ENCODE peak calls at places on chromosomes 7 and 10, in four cellular contexts. M, G, Z and R are unnamed samples.
A peak's percentile ranks its signal among the peaks of the same experiment; 100 is the strongest.

GRCh38 chr10:124998624-124999291 is 56.8 kb downstream of the ZRANB1 start:
- DNase-seq in M (no peak), G (no peak), Z (peak; percentile 27), R (no peak)

GRCh38 chr10:46526682-46527038 is 29.8 kb downstream of the GPRIN2 start:
- DNase-seq in M (no peak), G (no peak), Z (no peak), R (no peak)

GRCh38 chr10:43816351-43817321 is 168.0 kb upstream of the ZNF32 start:
- DNase-seq in M (no peak), G (peak; percentile 72), Z (no peak), R (no peak)

GRCh38 chr7:44978511-44979366 is at the start of gene MYO1G:
- DNase-seq in M (peak; percentile 44), G (no peak), Z (no peak), R (no peak)

GRCh38 chr7:96344236-96344635 is 22.3 kb upstream of the SLC25A13 start:
- DNase-seq in M (no peak), G (no peak), Z (no peak), R (no peak)

GRCh38 chr10:89389254-89389653 is 3.2 kb upstream of the IFIT1 start:
- DNase-seq in M (no peak), G (peak; percentile 48), Z (no peak), R (peak; percentile 76)

GRCh38 chr10:78688945-78689935 is 379.5 kb upstream of the ZMIZ1 start:
- DNase-seq in M (no peak), G (no peak), Z (no peak), R (peak; percentile 8)

GRCh38 chr10:33913194-33913593 is 578.7 kb upstream of the NRP1 start:
- DNase-seq in M (no peak), G (peak; percentile 16), Z (no peak), R (no peak)

GRCh38 chr10:96295475-96295874 is 8.8 kb upstream of the DNTT start:
- DNase-seq in M (no peak), G (no peak), Z (no peak), R (no peak)

GRCh38 chr7:150848111-150848510 is 4.2 kb upstream of the AOC1 start:
- DNase-seq in M (peak; percentile 28), G (no peak), Z (peak; percentile 18), R (no peak)

GRCh38 chr10:25849268-25849667 is 84.8 kb upstream of the MYO3A start:
- DNase-seq in M (no peak), G (no peak), Z (no peak), R (no peak)

GRCh38 chr7:2529161-2530075 is 9.8 kb downstream of the LFNG start:
- DNase-seq in M (no peak), G (peak; percentile 52), Z (no peak), R (no peak)

GRCh38 chr7:19480383-19480782 is 228.5 kb downstream of the POLR1F start:
- DNase-seq in M (no peak), G (no peak), Z (no peak), R (no peak)

GRCh38 chr7:66265566-66265965 is 60.4 kb downstream of the TPST1 start:
- DNase-seq in M (no peak), G (peak; percentile 45), Z (no peak), R (peak; percentile 50)

GRCh38 chr7:99314504-99314903 is 11.2 kb upstream of the ARPC1A start:
- DNase-seq in M (no peak), G (no peak), Z (no peak), R (no peak)

GRCh38 chr10:42754155-42755027 is 28.2 kb upstream of the BMS1 start:
- DNase-seq in M (peak; percentile 75), G (no peak), Z (peak; percentile 60), R (peak; percentile 65)

GRCh38 chr10:79266543-79267312 is 80.5 kb upstream of the PPIF start:
- DNase-seq in M (no peak), G (peak; percentile 93), Z (no peak), R (no peak)

GRCh38 chr10:64896582-64896981 is 1375.4 kb downstream of the REEP3 start:
- DNase-seq in M (no peak), G (no peak), Z (no peak), R (no peak)

GRCh38 chr7:37732253-37732652 is 48.7 kb downstream of the GPR141 start:
- DNase-seq in M (peak; percentile 80), G (no peak), Z (peak; percentile 64), R (peak; percentile 78)

GRCh38 chr7:139853576-139854511 is 24.8 kb downstream of the TBXAS1 start:
- DNase-seq in M (peak; percentile 22), G (peak; percentile 83), Z (no peak), R (no peak)

GRCh38 chr10:102645741-102646609 is 1.7 kb downstream of the TRIM8 start:
- DNase-seq in M (peak; percentile 62), G (peak; percentile 96), Z (no peak), R (peak; percentile 83)

GRCh38 chr7:35553498-35553897 is 141.4 kb downstream of the HERPUD2 start:
- DNase-seq in M (no peak), G (no peak), Z (no peak), R (no peak)

GRCh38 chr7:13878154-13878553 is 111.3 kb downstream of the ETV1 start:
- DNase-seq in M (no peak), G (no peak), Z (no peak), R (no peak)

GRCh38 chr7:13880789-13881188 is 108.7 kb downstream of the ETV1 start:
- DNase-seq in M (no peak), G (peak; percentile 91), Z (no peak), R (no peak)

GRCh38 chr7:13879994-13880686 is 109.3 kb downstream of the ETV1 start:
- DNase-seq in M (no peak), G (peak; percentile 69), Z (no peak), R (peak; percentile 37)

GRCh38 chr7:13879143-13879542 is 110.3 kb downstream of the ETV1 start:
- DNase-seq in M (no peak), G (no peak), Z (no peak), R (no peak)

GRCh38 chr7:13882051-13882450 is 107.4 kb downstream of the ETV1 start:
- DNase-seq in M (no peak), G (no peak), Z (no peak), R (no peak)
- H3K56ac ChIP-seq in M (no peak overlapping the region), G (no peak overlapping the region), Z (no peak overlapping the region), R (no peak overlapping the region)

DNA sequence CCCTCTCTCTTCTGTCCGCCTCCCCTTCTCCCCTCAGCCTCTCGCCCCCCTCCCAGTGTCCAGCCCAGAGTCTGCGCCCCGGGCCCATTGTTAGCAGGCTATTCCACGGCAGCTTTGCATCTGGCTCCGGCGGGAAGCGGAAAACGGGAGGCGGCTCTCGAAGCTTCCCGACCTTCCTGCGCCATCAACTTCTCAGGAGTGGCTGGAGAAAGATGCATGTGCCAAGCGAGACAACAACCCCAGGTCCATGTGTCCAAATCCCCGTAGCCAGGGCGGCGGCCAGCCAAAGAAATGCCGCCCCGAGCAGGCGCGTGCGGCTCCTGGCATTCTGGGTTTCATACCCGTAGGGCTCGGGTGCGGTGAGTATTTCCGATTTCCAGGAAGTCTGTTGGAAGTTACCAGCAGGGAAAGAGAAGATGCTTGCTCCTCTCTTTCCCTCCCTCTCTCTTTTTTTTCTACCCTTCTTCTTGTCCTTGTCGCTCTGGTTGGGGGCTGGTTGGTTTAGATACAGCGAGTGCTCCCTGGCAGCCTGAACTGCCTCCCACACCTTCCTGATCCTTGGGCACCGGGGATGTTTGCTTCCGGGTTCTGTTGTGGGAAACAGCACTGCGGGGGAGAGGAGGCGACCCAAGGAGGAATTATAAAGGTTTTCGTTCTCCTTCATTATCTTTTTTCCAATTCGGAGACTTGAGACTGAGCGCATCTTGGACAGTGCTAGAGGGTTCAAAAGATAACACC is 1.2 kb upstream of the HOXA2 start:
- DNase-seq in M (no peak), G (peak; percentile 44), Z (no peak), R (no peak)
- H3K56ac ChIP-seq in M (no peak overlapping the region), G (peak overlapping the region; percentile 76), Z (no peak overlapping the region), R (no peak overlapping the region)

DNA sequence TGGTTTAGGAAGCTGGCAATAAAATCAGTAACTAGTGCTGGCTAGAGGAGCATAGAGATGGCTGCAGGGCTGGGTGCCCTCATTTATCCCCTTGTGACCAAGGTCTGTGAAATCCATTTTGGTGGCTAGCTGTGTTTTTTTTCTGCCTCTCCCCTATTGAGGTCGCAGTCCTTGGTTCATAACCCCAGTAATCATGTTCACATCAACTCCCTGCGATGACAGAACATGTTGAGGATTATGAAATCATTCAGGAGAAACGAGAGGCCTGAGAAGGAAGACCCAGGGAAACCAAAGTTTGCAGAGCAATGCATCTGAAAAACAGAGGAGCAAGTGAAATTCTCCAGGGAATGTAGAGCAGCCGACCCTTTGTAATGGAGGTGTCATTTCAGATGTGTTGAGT is 126.9 kb downstream of the TACC2 start:
- DNase-seq in M (no peak), G (no peak), Z (no peak), R (no peak)
- H3K56ac ChIP-seq in M (no peak overlapping the region), G (no peak overlapping the region), Z (no peak overlapping the region), R (no peak overlapping the region)

DNA sequence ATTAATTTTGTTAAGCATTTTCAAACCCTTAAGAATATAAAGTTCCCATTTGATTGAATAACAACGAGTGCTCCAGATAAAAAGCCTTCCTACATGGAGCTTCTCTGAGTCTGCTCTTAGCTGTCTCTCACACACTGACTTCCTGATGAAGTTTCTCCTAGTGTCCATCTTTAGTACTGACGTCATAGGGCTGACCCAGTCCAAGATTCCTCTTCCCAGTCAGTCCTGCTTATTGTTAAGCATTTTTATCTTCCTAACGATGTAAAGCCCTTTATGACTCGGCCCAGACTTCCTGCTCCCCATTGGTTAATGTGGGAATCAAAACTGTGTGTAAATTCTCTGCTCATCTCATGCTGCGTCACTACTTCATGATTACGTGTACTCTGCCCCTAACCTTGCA is 398.8 kb downstream of the TFEC start:
- DNase-seq in M (no peak), G (peak; percentile 60), Z (no peak), R (peak; percentile 17)
- H3K56ac ChIP-seq in M (no peak overlapping the region), G (no peak overlapping the region), Z (no peak overlapping the region), R (no peak overlapping the region)

DNA sequence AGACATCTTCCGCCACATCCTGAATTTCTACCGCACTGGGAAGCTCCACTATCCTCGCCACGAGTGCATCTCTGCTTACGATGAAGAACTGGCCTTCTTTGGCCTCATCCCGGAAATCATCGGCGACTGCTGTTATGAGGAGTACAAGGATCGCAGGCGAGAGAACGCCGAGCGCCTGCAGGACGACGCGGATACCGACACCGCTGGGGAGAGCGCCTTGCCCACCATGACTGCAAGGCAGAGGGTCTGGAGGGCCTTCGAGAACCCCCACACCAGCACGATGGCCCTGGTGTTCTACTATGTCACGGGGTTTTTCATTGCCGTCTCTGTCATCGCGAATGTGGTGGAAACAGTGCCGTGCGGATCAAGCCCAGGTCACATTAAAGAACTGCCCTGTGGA is 1.9 kb downstream of the KCND2 start:
- DNase-seq in M (no peak), G (no peak), Z (no peak), R (no peak)
- H3K56ac ChIP-seq in M (no peak overlapping the region), G (no peak overlapping the region), Z (no peak overlapping the region), R (no peak overlapping the region)